ENCODE peak calls at places on chromosomes 11 and 22, in ten cellular contexts. B is GM10248; N is Peyer's patch; Y is CD8-positive, alpha-beta memory T cell; I is stimulated activated naive CD4-positive, alpha-beta T cell; E is T47D; G is fibroblast of lung; U is adrenal gland; V is NCI-H1417; O is fibroblast of the aortic adventitia. D is an unnamed sample.

GRCh38 chr11:129625930-129626329 is 189.7 kb upstream of the TMEM45B start:
- DNase-seq in N (no peak), U (no peak), I (no peak), E (no peak), V (peak), O (no peak), Y (no peak), G (no peak), B (no peak), D (no peak)

GRCh38 chr11:131987703-131988102 is 617.3 kb downstream of the NTM start:
- DNase-seq in U (no peak), N (no peak), Y (no peak), I (no peak), G (no peak), E (no peak), B (no peak), O (no peak), V (no peak), D (no peak)

GRCh38 chr11:2816941-2817421 is 68.6 kb downstream of the CDKN1C start:
- DNase-seq in I (no peak), B (no peak), O (peak), N (no peak), V (no peak), U (no peak), Y (no peak), G (peak), E (no peak), D (peak)

GRCh38 chr11:120590472-120590871 is 78.9 kb downstream of the GRIK4 start:
- DNase-seq in Y (no peak), O (peak), G (peak), U (no peak), I (no peak), N (no peak), V (no peak), B (no peak), E (no peak), D (no peak)

GRCh38 chr11:128288368-128288767 is 299.0 kb downstream of the ETS1 start:
- DNase-seq in G (no peak), O (no peak), U (no peak), Y (no peak), E (no peak), I (no peak), V (no peak), N (no peak), B (no peak), D (no peak)

GRCh38 chr11:66875376-66875775 is 18.5 kb downstream of the LRFN4 start:
- DNase-seq in O (no peak), E (no peak), B (no peak), Y (no peak), I (no peak), U (no peak), G (no peak), V (no peak), N (peak), D (no peak)

GRCh38 chr11:133966924-133967598 is 10.3 kb upstream of the IGSF9B start:
- DNase-seq in I (peak), N (no peak), U (peak), G (no peak), Y (peak), E (no peak), B (peak), V (no peak), O (no peak), D (no peak)

GRCh38 chr11:12232819-12233601 is 122.6 kb downstream of the MICAL2 start:
- DNase-seq in I (no peak), N (no peak), U (no peak), G (peak), Y (no peak), B (no peak), E (no peak), O (peak), V (no peak), D (peak)

GRCh38 chr11:130775306-130776043 is 140.8 kb downstream of the SNX19 start:
- DNase-seq in O (peak), G (peak), N (no peak), V (no peak), I (no peak), B (no peak), Y (no peak), E (no peak), U (no peak), D (peak)

GRCh38 chr22:24432059-24432853 is 4.9 kb downstream of the ADORA2A start:
- DNase-seq in Y (no peak), G (peak), V (no peak), U (peak), B (no peak), O (peak), I (no peak), E (no peak), N (peak), D (peak)

GRCh38 chr11:67409261-67409666 is 5.4 kb downstream of the TBC1D10C start:
- DNase-seq in V (no peak), Y (peak), G (no peak), I (peak), U (no peak), B (peak), E (no peak), N (no peak), O (no peak), D (no peak)

GRCh38 chr22:49826603-49827306 is 918 bp downstream of the BRD1 start:
- DNase-seq in E (no peak), I (peak), G (peak), U (peak), N (peak), B (no peak), Y (peak), O (peak), V (no peak), D (peak)

GRCh38 chr22:47373648-47374272 is 611.3 kb downstream of the TBC1D22A start:
- DNase-seq in U (no peak), B (no peak), N (peak), O (no peak), V (no peak), I (no peak), E (no peak), G (no peak), Y (no peak), D (no peak)

GRCh38 chr22:19086944-19087343 is 35.3 kb downstream of the DGCR2 start:
- DNase-seq in I (no peak), G (peak), V (no peak), E (no peak), Y (no peak), N (no peak), B (no peak), O (peak), U (no peak), D (peak)

GRCh38 chr11:83881428-83881827 is 595.3 kb upstream of the CCDC90B start:
- DNase-seq in N (no peak), E (no peak), U (no peak), Y (no peak), G (no peak), I (no peak), V (no peak), O (no peak), B (no peak), D (no peak)

GRCh38 chr11:101014600-101015242 is 114.9 kb downstream of the PGR start:
- DNase-seq in O (no peak), N (no peak), G (no peak), Y (no peak), B (no peak), U (no peak), I (no peak), E (no peak), V (no peak), D (no peak)

GRCh38 chr11:121722431-121723256 is 269.9 kb upstream of the SORL1-AS1 start:
- DNase-seq in V (peak), N (no peak), I (no peak), Y (no peak), G (peak), U (peak), E (no peak), O (peak), B (peak), D (peak)

GRCh38 chr11:70494559-70495350 is 96.4 kb downstream of the CTTN start:
- DNase-seq in V (no peak), N (peak), E (no peak), G (no peak), Y (no peak), B (no peak), U (no peak), O (no peak), I (no peak), D (no peak)

GRCh38 chr22:32573991-32574390 is 99.4 kb downstream of the FBXO7 start:
- DNase-seq in O (no peak), Y (no peak), N (no peak), I (no peak), E (no peak), U (no peak), G (no peak), V (no peak), B (no peak), D (no peak)